ENCODE peak calls at places on chromosomes 4 and X, in eight cellular contexts. F is A549, H is left ventricle myocardium inferior, S is cardiac muscle cell, D is left lung, M is heart left ventricle, E is ovary, Q is neuronal stem cell. K is an unnamed sample.

GRCh38 chr4:137065306-137065705 is 467.0 kb downstream of the PCDH18 start:
- DNase-seq in Q (no peak), F (no peak), H (no peak), M (no peak), S (no peak), E (no peak), D (no peak), K (no peak)

GRCh38 chr4:136495076-136495475 is 1037.2 kb downstream of the PCDH18 start:
- DNase-seq in F (no peak), D (no peak), S (no peak), H (no peak), E (no peak), Q (no peak), M (no peak), K (no peak)

GRCh38 chr4:25172964-25173917 is 13.0 kb upstream of the SEPSECS start:
- DNase-seq in F (peak), Q (no peak), E (peak), D (no peak), H (no peak), M (peak), S (no peak), K (peak)

GRCh38 chr4:147288512-147288911 is 192.4 kb upstream of the EDNRA start:
- DNase-seq in M (no peak), D (no peak), S (no peak), F (no peak), E (no peak), Q (no peak), H (no peak), K (no peak)

GRCh38 chr4:64068096-64068495 is 341.2 kb downstream of the TECRL start:
- DNase-seq in Q (no peak), F (no peak), E (no peak), D (no peak), S (no peak), H (no peak), M (no peak), K (no peak)

GRCh38 chr4:116913451-116913850 is 171.9 kb downstream of the TRAM1L1 start:
- DNase-seq in F (no peak), M (no peak), D (no peak), Q (no peak), E (no peak), H (no peak), S (no peak), K (no peak)

GRCh38 chr4:104169437-104169836 is 325.3 kb downstream of the CXXC4 start:
- DNase-seq in H (no peak), Q (no peak), E (no peak), M (no peak), F (no peak), D (no peak), S (no peak), K (no peak)

GRCh38 chr4:110130578-110131358 is 67.6 kb downstream of the ELOVL6 start:
- DNase-seq in E (no peak), S (no peak), H (no peak), Q (no peak), D (no peak), M (no peak), F (no peak), K (no peak)

GRCh38 chrX:34875204-34875603 is 67.4 kb upstream of the FAM47B start:
- DNase-seq in M (no peak), S (no peak), F (no peak), D (no peak), H (no peak), E (no peak), Q (no peak), K (no peak)

GRCh38 chr4:160423879-160424451 is 1321.1 kb downstream of the RAPGEF2 start:
- DNase-seq in S (no peak), D (no peak), E (no peak), Q (no peak), F (no peak), H (no peak), M (no peak), K (no peak)

GRCh38 chr4:176927664-176928063 is 134.9 kb upstream of the VEGFC start:
- DNase-seq in D (no peak), S (no peak), F (no peak), M (no peak), H (no peak), Q (no peak), E (no peak), K (no peak)

GRCh38 chrX:132127748-132128147 is at the start of gene FRMD7:
- DNase-seq in S (no peak), D (no peak), M (no peak), H (no peak), Q (no peak), F (no peak), E (no peak), K (no peak)

GRCh38 chr4:38676986-38677385 is 13.0 kb downstream of the KLF3 start:
- DNase-seq in D (no peak), E (no peak), H (no peak), M (no peak), S (no peak), F (no peak), Q (no peak), K (no peak)

GRCh38 chrX:150337026-150337425 is 26.1 kb upstream of the MAMLD1 start:
- DNase-seq in D (no peak), E (no peak), M (no peak), F (no peak), Q (no peak), H (no peak), S (no peak), K (no peak)

GRCh38 chr4:71995297-71995696 is 36.5 kb upstream of the NPFFR2 start:
- DNase-seq in Q (no peak), M (no peak), F (no peak), H (no peak), D (no peak), E (no peak), S (no peak), K (no peak)

GRCh38 chr4:14856076-14856926 is 146.0 kb upstream of the CPEB2 start:
- DNase-seq in Q (no peak), F (peak), H (no peak), S (no peak), M (no peak), D (peak), E (peak), K (peak)

GRCh38 chr4:57763070-57763469 is 652.9 kb upstream of the IGFBP7 start:
- DNase-seq in S (no peak), Q (no peak), D (no peak), H (no peak), F (no peak), M (no peak), E (no peak), K (no peak)

GRCh38 chr4:106773106-106773905 is 262.8 kb downstream of the DKK2 start:
- DNase-seq in H (no peak), F (no peak), D (no peak), Q (no peak), E (no peak), M (no peak), S (no peak), K (no peak)

GRCh38 chrX:10582945-10583344 is 37.4 kb downstream of the MID1 start:
- DNase-seq in M (no peak), H (no peak), Q (no peak), F (no peak), S (no peak), E (no peak), D (no peak), K (no peak)

GRCh38 chr4:71296945-71297344 is 41.9 kb upstream of the SLC4A4 start:
- DNase-seq in H (no peak), Q (no peak), S (no peak), D (no peak), E (no peak), F (no peak), M (no peak), K (no peak)

GRCh38 chrX:153601511-153602110 is 2.7 kb upstream of the CCNQ start:
- DNase-seq in S (no peak), H (no peak), E (no peak), M (no peak), F (no peak), D (no peak), Q (no peak), K (no peak)

GRCh38 chrX:1581132-1581531 is 10.3 kb upstream of the AKAP17A start:
- DNase-seq in M (peak), D (no peak), S (peak), Q (no peak), E (no peak), F (peak), H (no peak), K (peak)

GRCh38 chrX:8192276-8192675 is 21.2 kb upstream of the VCX2 start:
- DNase-seq in S (no peak), M (no peak), F (no peak), Q (no peak), D (no peak), E (no peak), H (no peak), K (no peak)

GRCh38 chrX:24646745-24647182 is 383 bp downstream of the PCYT1B start:
- DNase-seq in F (no peak), D (no peak), Q (peak), S (peak), E (no peak), H (no peak), M (no peak), K (no peak)

GRCh38 chr4:184750926-184751584 is 17.2 kb upstream of the CENPU start:
- DNase-seq in F (no peak), S (peak), H (no peak), E (no peak), M (no peak), Q (no peak), D (no peak), K (no peak)

GRCh38 chr4:10326075-10326474 is 131.2 kb downstream of the ZNF518B start:
- DNase-seq in D (no peak), Q (no peak), F (no peak), M (no peak), S (no peak), H (no peak), E (no peak), K (no peak)

GRCh38 chr4:42371306-42372063 is 25.8 kb upstream of the SHISA3 start:
- DNase-seq in F (peak), Q (no peak), S (peak), D (no peak), E (no peak), H (no peak), M (no peak), K (no peak)

GRCh38 chrX:68697465-68698125 is 50.1 kb downstream of the STARD8 start:
- DNase-seq in M (no peak), Q (no peak), F (no peak), H (no peak), E (no peak), S (no peak), D (no peak), K (no peak)

GRCh38 chr4:75180790-75181776 is 248.2 kb downstream of the PARM1 start:
- DNase-seq in M (no peak), E (no peak), Q (no peak), D (no peak), H (no peak), S (no peak), F (no peak), K (no peak)

GRCh38 chr4:75179510-75179909 is 246.6 kb downstream of the PARM1 start:
- DNase-seq in H (no peak), M (no peak), E (no peak), Q (no peak), F (no peak), S (peak), D (no peak), K (no peak)

GRCh38 chr4:75180217-75180616 is 247.3 kb downstream of the PARM1 start:
- DNase-seq in D (no peak), H (no peak), M (no peak), Q (no peak), S (no peak), E (no peak), F (no peak), K (no peak)
- H3K27ac ChIP-seq in D (no peak), H (no peak), M (no peak), Q (no peak), S (no peak), E (no peak), F (no peak), K (no peak)

DNA sequence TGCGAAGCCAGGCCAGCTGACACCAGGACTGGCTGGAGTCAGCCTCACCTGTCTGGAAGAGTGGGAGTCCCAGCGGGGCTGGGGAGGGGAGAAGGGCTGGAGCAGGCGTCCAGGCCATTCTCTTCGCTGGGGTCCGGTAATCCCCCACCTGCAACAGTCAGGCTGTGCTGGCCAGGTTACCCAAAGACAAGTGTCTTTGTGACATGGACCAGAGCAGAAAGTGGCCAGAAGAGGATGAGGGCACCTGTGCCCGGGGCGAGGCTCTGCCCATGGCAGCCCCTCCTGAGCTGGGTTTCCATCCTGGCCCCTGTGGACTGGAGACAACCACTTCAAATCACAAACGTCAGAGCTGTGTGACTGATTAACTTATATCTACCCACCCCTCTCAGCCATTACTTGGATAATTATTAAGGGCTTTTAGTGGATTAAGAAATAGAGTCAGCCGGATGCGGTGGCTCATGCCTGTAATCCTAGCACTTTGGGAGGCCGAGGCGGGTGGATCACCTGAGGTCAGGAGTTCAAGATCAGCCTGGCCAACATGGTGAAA is 1.6 kb upstream of the FAM53A start:
- DNase-seq in M (no peak), Q (no peak), D (no peak), H (no peak), F (no peak), S (no peak), E (no peak), K (no peak)
- H3K4me3 ChIP-seq in M (no peak), Q (peak), D (no peak), H (no peak), F (no peak), S (no peak), E (no peak), K (no peak)

GRCh38 chrX:74179499-74179898 is 124.5 kb upstream of the ZCCHC13 start:
- DNase-seq in M (no peak), H (no peak), Q (no peak), S (no peak), D (no peak), F (no peak), E (no peak), K (no peak)

GRCh38 chrX:74178536-74178935 is 125.4 kb upstream of the ZCCHC13 start:
- DNase-seq in F (no peak), Q (peak), S (peak), D (no peak), M (no peak), H (no peak), E (no peak), K (no peak)

GRCh38 chrX:74180716-74181115 is 123.3 kb upstream of the ZCCHC13 start:
- DNase-seq in M (no peak), H (no peak), E (no peak), D (no peak), Q (no peak), F (no peak), S (no peak), K (no peak)

GRCh38 chrX:74179936-74180454 is 124.0 kb upstream of the ZCCHC13 start:
- DNase-seq in E (no peak), F (no peak), S (no peak), Q (no peak), H (no peak), D (no peak), M (no peak), K (no peak)

DNA sequence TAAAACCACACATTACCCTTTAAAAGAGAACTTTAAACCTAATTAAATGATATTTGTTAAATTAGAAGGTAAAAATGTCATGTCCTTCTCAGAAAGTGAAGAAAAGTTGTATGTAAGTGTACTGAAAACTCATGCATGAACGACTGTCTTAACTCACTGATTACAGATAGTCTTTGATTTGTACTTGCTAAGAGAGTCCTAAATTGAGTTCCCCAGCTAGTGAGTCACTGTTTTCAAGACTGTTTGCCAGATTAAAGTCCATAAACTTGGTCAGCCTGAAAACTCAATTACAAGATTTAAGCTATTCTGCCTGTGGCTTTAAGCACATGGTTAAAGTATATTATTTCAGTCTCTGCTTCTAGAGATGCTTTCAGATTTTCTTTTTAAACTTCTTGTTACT is 124.9 kb upstream of the ZCCHC13 start:
- DNase-seq in E (no peak), D (no peak), Q (no peak), F (no peak), M (no peak), S (no peak), H (no peak), K (no peak)
- H3K27ac ChIP-seq in E (no peak), D (no peak), Q (no peak), F (peak), M (no peak), S (no peak), H (no peak), K (no peak)

GRCh38 chr4:41257257-41257900 is 651 bp downstream of the UCHL1 start:
- DNase-seq in S (peak), H (peak), E (peak), M (peak), D (peak), Q (peak), F (peak), K (no peak)
- H3K4me3 ChIP-seq in S (peak), H (peak), E (peak), M (peak), D (peak), Q (peak), F (peak), K (peak)

K was measured in right atrium auricular region.